ENCODE peak calls at places on chromosome 19, in eight cellular contexts. One of them, this sample, is unnamed.

GRCh38 chr19:34189199-34189916 is 17.1 kb downstream of the LSM14A start:
- DNase-seq in cardiac muscle cell: no peak
- DNase-seq in fibroblast of lung: peak
- DNase-seq in CD4-positive, alpha-beta T cell: no peak
- DNase-seq in kidney: no peak
- DNase-seq in AG04450: no peak
- DNase-seq in suprapubic skin: no peak
- DNase-seq in psoas muscle: no peak
- DNase-seq in this sample: no peak

GRCh38 chr19:31214997-31215396 is 134.2 kb downstream of the TSHZ3 start:
- DNase-seq in cardiac muscle cell: no peak
- DNase-seq in fibroblast of lung: peak
- DNase-seq in CD4-positive, alpha-beta T cell: no peak
- DNase-seq in kidney: no peak
- DNase-seq in AG04450: no peak
- DNase-seq in suprapubic skin: no peak
- DNase-seq in psoas muscle: no peak
- DNase-seq in this sample: no peak

GRCh38 chr19:11995174-11995573 is 30.3 kb downstream of the ZNF763 start:
- DNase-seq in cardiac muscle cell: no peak
- DNase-seq in fibroblast of lung: peak
- DNase-seq in CD4-positive, alpha-beta T cell: no peak
- DNase-seq in kidney: no peak
- DNase-seq in AG04450: no peak
- DNase-seq in suprapubic skin: no peak
- DNase-seq in psoas muscle: no peak
- DNase-seq in this sample: no peak

GRCh38 chr19:13905634-13906524 is at the start of the genes BRME1 and CC2D1A:
- DNase-seq in cardiac muscle cell: peak
- DNase-seq in fibroblast of lung: peak
- DNase-seq in CD4-positive, alpha-beta T cell: peak
- DNase-seq in kidney: peak
- DNase-seq in AG04450: peak
- DNase-seq in suprapubic skin: peak
- DNase-seq in psoas muscle: peak
- DNase-seq in this sample: peak

GRCh38 chr19:2600914-2601870 is 101.3 kb downstream of the GNG7 start:
- DNase-seq in cardiac muscle cell: no peak
- DNase-seq in fibroblast of lung: no peak
- DNase-seq in CD4-positive, alpha-beta T cell: no peak
- DNase-seq in kidney: peak
- DNase-seq in AG04450: no peak
- DNase-seq in suprapubic skin: peak
- DNase-seq in psoas muscle: no peak
- DNase-seq in this sample: no peak

GRCh38 chr19:33114302-33114701 is 17.6 kb upstream of the WDR88 start:
- DNase-seq in cardiac muscle cell: no peak
- DNase-seq in fibroblast of lung: no peak
- DNase-seq in CD4-positive, alpha-beta T cell: no peak
- DNase-seq in kidney: no peak
- DNase-seq in AG04450: no peak
- DNase-seq in suprapubic skin: no peak
- DNase-seq in psoas muscle: no peak
- DNase-seq in this sample: no peak

GRCh38 chr19:2270572-2271515 is 11.1 kb downstream of the PEAK3 start:
- DNase-seq in cardiac muscle cell: peak
- DNase-seq in fibroblast of lung: peak
- DNase-seq in CD4-positive, alpha-beta T cell: peak
- DNase-seq in kidney: peak
- DNase-seq in AG04450: peak
- DNase-seq in suprapubic skin: peak
- DNase-seq in psoas muscle: peak
- DNase-seq in this sample: no peak

GRCh38 chr19:40312533-40312932 is 27.4 kb upstream of the AKT2 start:
- DNase-seq in cardiac muscle cell: no peak
- DNase-seq in fibroblast of lung: no peak
- DNase-seq in CD4-positive, alpha-beta T cell: no peak
- DNase-seq in kidney: no peak
- DNase-seq in AG04450: no peak
- DNase-seq in suprapubic skin: peak
- DNase-seq in psoas muscle: no peak
- DNase-seq in this sample: no peak

GRCh38 chr19:56765107-56765506 is 75.4 kb downstream of the PEG3 start:
- DNase-seq in cardiac muscle cell: no peak
- DNase-seq in fibroblast of lung: no peak
- DNase-seq in CD4-positive, alpha-beta T cell: no peak
- DNase-seq in kidney: peak
- DNase-seq in AG04450: no peak
- DNase-seq in suprapubic skin: no peak
- DNase-seq in psoas muscle: peak
- DNase-seq in this sample: no peak

GRCh38 chr19:55341191-55342043 is 1.7 kb downstream of the KMT5C start:
- DNase-seq in cardiac muscle cell: peak
- DNase-seq in fibroblast of lung: peak
- DNase-seq in CD4-positive, alpha-beta T cell: peak
- DNase-seq in kidney: peak
- DNase-seq in AG04450: no peak
- DNase-seq in suprapubic skin: peak
- DNase-seq in psoas muscle: peak
- DNase-seq in this sample: no peak

GRCh38 chr19:36573948-36574726 is 1.0 kb upstream of the ZNF529 start:
- DNase-seq in cardiac muscle cell: peak
- DNase-seq in fibroblast of lung: peak
- DNase-seq in CD4-positive, alpha-beta T cell: no peak
- DNase-seq in kidney: no peak
- DNase-seq in AG04450: no peak
- DNase-seq in suprapubic skin: no peak
- DNase-seq in psoas muscle: no peak
- DNase-seq in this sample: no peak

GRCh38 chr19:36579255-36579654 is 6.2 kb upstream of the ZNF529 start:
- DNase-seq in cardiac muscle cell: no peak
- DNase-seq in fibroblast of lung: no peak
- DNase-seq in CD4-positive, alpha-beta T cell: no peak
- DNase-seq in kidney: no peak
- DNase-seq in AG04450: no peak
- DNase-seq in suprapubic skin: no peak
- DNase-seq in psoas muscle: no peak
- DNase-seq in this sample: no peak

GRCh38 chr19:36574762-36575161 is 1.7 kb upstream of the ZNF529 start:
- DNase-seq in cardiac muscle cell: no peak
- DNase-seq in fibroblast of lung: no peak
- DNase-seq in CD4-positive, alpha-beta T cell: no peak
- DNase-seq in kidney: no peak
- DNase-seq in AG04450: no peak
- DNase-seq in suprapubic skin: no peak
- DNase-seq in psoas muscle: no peak
- DNase-seq in this sample: no peak

GRCh38 chr19:36573020-36573947 is at the start of gene ZNF529:
- DNase-seq in cardiac muscle cell: peak
- DNase-seq in fibroblast of lung: peak
- DNase-seq in CD4-positive, alpha-beta T cell: peak
- DNase-seq in kidney: peak
- DNase-seq in AG04450: peak
- DNase-seq in suprapubic skin: peak
- DNase-seq in psoas muscle: peak
- DNase-seq in this sample: peak

GRCh38 chr19:36577271-36577996 is 4.3 kb upstream of the ZNF529 start:
- DNase-seq in cardiac muscle cell: no peak
- DNase-seq in fibroblast of lung: peak
- DNase-seq in CD4-positive, alpha-beta T cell: no peak
- DNase-seq in kidney: no peak
- DNase-seq in AG04450: no peak
- DNase-seq in suprapubic skin: no peak
- DNase-seq in psoas muscle: no peak
- DNase-seq in this sample: no peak
- TF ChIP-seq CTCF in cardiac muscle cell: no peak
- TF ChIP-seq CTCF in fibroblast of lung: no peak
- TF ChIP-seq CTCF in CD4-positive, alpha-beta T cell: no peak
- TF ChIP-seq CTCF in kidney: no peak
- TF ChIP-seq CTCF in AG04450: no peak
- TF ChIP-seq CTCF in suprapubic skin: no peak
- TF ChIP-seq CTCF in psoas muscle: no peak
- TF ChIP-seq CTCF in this sample: no peak

DNA sequence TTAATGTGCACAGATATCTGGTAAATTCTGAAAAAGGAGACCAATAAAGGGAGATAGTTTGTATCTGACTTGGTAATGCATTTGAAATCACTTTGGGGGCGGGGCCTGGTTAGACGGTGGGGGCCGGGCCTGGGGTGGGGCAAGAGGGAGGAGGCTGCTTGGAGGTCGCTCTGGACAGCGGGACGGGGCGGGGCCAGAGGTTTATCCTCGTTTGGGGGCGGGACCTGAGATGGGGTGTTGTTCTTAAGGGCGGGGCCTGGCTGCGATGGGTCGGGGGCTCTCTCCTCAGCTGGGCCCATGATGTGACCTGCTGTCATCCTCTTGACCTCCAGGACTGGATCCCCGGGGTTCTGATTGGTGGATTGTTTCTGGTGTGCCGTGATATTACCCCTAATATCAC is 4.9 kb upstream of the ZNF808 start:
- DNase-seq in cardiac muscle cell: no peak
- DNase-seq in fibroblast of lung: no peak
- DNase-seq in CD4-positive, alpha-beta T cell: no peak
- DNase-seq in kidney: no peak
- DNase-seq in AG04450: no peak
- DNase-seq in suprapubic skin: no peak
- DNase-seq in psoas muscle: no peak
- DNase-seq in this sample: no peak
- TF ChIP-seq CTCF in cardiac muscle cell: no peak
- TF ChIP-seq CTCF in fibroblast of lung: no peak
- TF ChIP-seq CTCF in CD4-positive, alpha-beta T cell: no peak
- TF ChIP-seq CTCF in kidney: no peak
- TF ChIP-seq CTCF in AG04450: no peak
- TF ChIP-seq CTCF in suprapubic skin: no peak
- TF ChIP-seq CTCF in psoas muscle: no peak
- TF ChIP-seq CTCF in this sample: no peak

GRCh38 chr19:23439623-23440022 is 44.4 kb upstream of the ZNF91 start:
- DNase-seq in cardiac muscle cell: no peak
- DNase-seq in fibroblast of lung: no peak
- DNase-seq in CD4-positive, alpha-beta T cell: no peak
- DNase-seq in kidney: no peak
- DNase-seq in AG04450: no peak
- DNase-seq in suprapubic skin: no peak
- DNase-seq in psoas muscle: no peak
- DNase-seq in this sample: no peak

GRCh38 chr19:23437901-23438300 is 42.6 kb upstream of the ZNF91 start:
- DNase-seq in cardiac muscle cell: no peak
- DNase-seq in fibroblast of lung: no peak
- DNase-seq in CD4-positive, alpha-beta T cell: no peak
- DNase-seq in kidney: no peak
- DNase-seq in AG04450: no peak
- DNase-seq in suprapubic skin: no peak
- DNase-seq in psoas muscle: no peak
- DNase-seq in this sample: no peak

GRCh38 chr19:23440791-23441190 is 45.5 kb upstream of the ZNF91 start:
- DNase-seq in cardiac muscle cell: no peak
- DNase-seq in fibroblast of lung: no peak
- DNase-seq in CD4-positive, alpha-beta T cell: no peak
- DNase-seq in kidney: no peak
- DNase-seq in AG04450: no peak
- DNase-seq in suprapubic skin: no peak
- DNase-seq in psoas muscle: no peak
- DNase-seq in this sample: no peak

GRCh38 chr19:23436944-23437343 is 41.7 kb upstream of the ZNF91 start:
- DNase-seq in cardiac muscle cell: no peak
- DNase-seq in fibroblast of lung: no peak
- DNase-seq in CD4-positive, alpha-beta T cell: no peak
- DNase-seq in kidney: no peak
- DNase-seq in AG04450: no peak
- DNase-seq in suprapubic skin: no peak
- DNase-seq in psoas muscle: no peak
- DNase-seq in this sample: no peak

DNA sequence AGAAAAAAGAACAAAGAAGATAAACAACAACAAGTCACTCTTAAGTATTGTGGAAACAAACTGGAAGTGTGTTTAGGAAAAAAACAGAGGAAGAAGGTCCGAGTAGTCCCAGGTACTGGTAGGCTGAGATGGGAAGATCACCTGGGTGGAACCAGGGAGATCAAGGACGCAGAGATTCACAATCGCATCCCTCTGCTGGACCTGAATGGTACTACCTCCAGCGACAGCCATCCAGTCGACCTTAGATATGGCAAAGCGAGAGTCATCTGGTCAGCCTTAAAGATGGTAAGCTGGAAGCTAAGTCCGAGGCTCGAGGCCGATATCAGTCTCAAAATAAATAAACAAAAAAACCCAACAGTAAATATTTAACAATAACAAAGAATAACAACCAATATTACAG is 44.9 kb upstream of the ZNF91 start:
- DNase-seq in cardiac muscle cell: no peak
- DNase-seq in fibroblast of lung: no peak
- DNase-seq in CD4-positive, alpha-beta T cell: no peak
- DNase-seq in kidney: no peak
- DNase-seq in AG04450: no peak
- DNase-seq in suprapubic skin: no peak
- DNase-seq in psoas muscle: no peak
- DNase-seq in this sample: no peak
- TF ChIP-seq CTCF in cardiac muscle cell: no peak
- TF ChIP-seq CTCF in fibroblast of lung: no peak
- TF ChIP-seq CTCF in CD4-positive, alpha-beta T cell: no peak
- TF ChIP-seq CTCF in kidney: no peak
- TF ChIP-seq CTCF in AG04450: peak
- TF ChIP-seq CTCF in suprapubic skin: no peak
- TF ChIP-seq CTCF in psoas muscle: no peak
- TF ChIP-seq CTCF in this sample: no peak

DNA sequence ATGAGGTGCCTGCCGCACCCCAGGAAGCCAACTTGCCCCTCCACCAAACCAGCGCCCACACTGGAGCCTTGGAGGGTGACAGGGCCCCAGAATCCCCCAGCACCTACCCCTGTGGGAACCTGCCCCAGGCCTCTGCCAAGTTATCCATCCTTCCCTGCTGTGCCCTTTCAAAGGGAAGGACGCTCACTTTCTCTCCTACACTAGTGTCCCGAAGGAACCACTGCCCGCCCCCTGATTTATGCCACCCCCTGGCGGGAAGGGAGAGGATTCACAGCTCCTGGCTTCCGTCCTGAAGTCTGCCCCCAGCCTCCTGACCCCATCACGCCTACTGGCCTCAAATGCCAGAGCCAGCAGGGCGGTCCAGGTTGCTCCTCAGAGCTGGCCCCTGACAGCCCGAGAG is 1.4 kb downstream of the EVI5L start:
- DNase-seq in cardiac muscle cell: peak
- DNase-seq in fibroblast of lung: peak
- DNase-seq in CD4-positive, alpha-beta T cell: no peak
- DNase-seq in kidney: peak
- DNase-seq in AG04450: no peak
- DNase-seq in suprapubic skin: no peak
- DNase-seq in psoas muscle: no peak
- DNase-seq in this sample: no peak
- TF ChIP-seq CTCF in cardiac muscle cell: peak
- TF ChIP-seq CTCF in fibroblast of lung: peak
- TF ChIP-seq CTCF in CD4-positive, alpha-beta T cell: no peak
- TF ChIP-seq CTCF in kidney: no peak
- TF ChIP-seq CTCF in AG04450: peak
- TF ChIP-seq CTCF in suprapubic skin: no peak
- TF ChIP-seq CTCF in psoas muscle: no peak
- TF ChIP-seq CTCF in this sample: peak

DNA sequence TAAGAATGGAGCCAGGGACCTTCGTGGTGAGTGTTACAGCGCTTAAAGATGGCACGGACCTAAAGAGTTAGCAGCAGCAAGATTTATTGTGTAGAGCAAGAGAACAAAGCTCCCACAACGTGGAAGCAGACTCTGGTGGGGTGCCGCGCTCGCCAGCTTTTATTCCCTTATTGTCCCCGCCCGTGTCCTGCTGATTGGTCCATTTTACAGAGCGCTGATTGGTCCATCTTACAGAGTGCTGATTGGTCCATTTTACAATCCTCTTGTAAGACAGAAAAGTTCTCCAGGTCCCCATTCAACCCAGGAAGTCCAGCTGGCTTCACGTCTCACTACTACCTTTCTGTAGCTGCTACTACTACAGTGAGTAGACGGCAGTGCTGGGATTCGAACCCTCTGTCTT is 6.0 kb downstream of the OSCAR start:
- DNase-seq in cardiac muscle cell: no peak
- DNase-seq in fibroblast of lung: no peak
- DNase-seq in CD4-positive, alpha-beta T cell: no peak
- DNase-seq in kidney: peak
- DNase-seq in AG04450: no peak
- DNase-seq in suprapubic skin: no peak
- DNase-seq in psoas muscle: no peak
- DNase-seq in this sample: no peak
- TF ChIP-seq CTCF in cardiac muscle cell: no peak
- TF ChIP-seq CTCF in fibroblast of lung: no peak
- TF ChIP-seq CTCF in CD4-positive, alpha-beta T cell: no peak
- TF ChIP-seq CTCF in kidney: no peak
- TF ChIP-seq CTCF in AG04450: no peak
- TF ChIP-seq CTCF in suprapubic skin: no peak
- TF ChIP-seq CTCF in psoas muscle: no peak
- TF ChIP-seq CTCF in this sample: no peak